ENCODE peak calls at places on chromosomes 3 and 15, in ten cellular contexts. Q, K, U, R, E, A, B, D, Z and N are unnamed samples.

GRCh38 chr3:192802957-192803899 is 75.9 kb upstream of the FGF12 start:
- DNase-seq in R (no peak), B (peak), U (no peak), A (no peak), Q (peak), Z (no peak), D (no peak), E (peak), K (no peak), N (peak)

GRCh38 chr3:94234177-94234788 is 171.4 kb downstream of the NSUN3 start:
- DNase-seq in E (peak), D (no peak), K (peak), Q (peak), Z (no peak), U (no peak), B (peak), R (peak), A (no peak), N (peak)

GRCh38 chr3:46986782-46987484 is 7.5 kb downstream of the NBEAL2 start:
- DNase-seq in B (peak), E (no peak), K (no peak), U (no peak), D (peak), Z (no peak), A (no peak), R (no peak), Q (no peak), N (no peak)

GRCh38 chr15:92861742-92862141 is 38.4 kb upstream of the CHD2 start:
- DNase-seq in Q (no peak), U (no peak), D (no peak), A (no peak), E (no peak), Z (no peak), B (no peak), R (no peak), K (no peak), N (no peak)

GRCh38 chr15:87021771-87022170 is 942.1 kb downstream of the AGBL1 start:
- DNase-seq in D (no peak), Q (no peak), E (no peak), Z (no peak), R (no peak), U (no peak), A (no peak), B (no peak), K (no peak), N (no peak)

GRCh38 chr3:47984089-47984759 is 32.0 kb downstream of the MAP4 start:
- DNase-seq in A (no peak), R (peak), E (no peak), K (no peak), Q (peak), B (no peak), Z (no peak), D (no peak), U (no peak), N (no peak)

GRCh38 chr15:64105113-64105704 is 9.4 kb downstream of the SNX1 start:
- DNase-seq in Z (no peak), R (peak), B (peak), Q (peak), K (no peak), U (no peak), D (no peak), A (no peak), E (peak), N (no peak)

GRCh38 chr15:70451861-70452653 is 311.3 kb downstream of the UACA start:
- DNase-seq in B (peak), D (no peak), U (no peak), Q (no peak), E (no peak), R (no peak), Z (peak), K (peak), A (no peak), N (peak)

GRCh38 chr3:174116421-174116820 is 718.9 kb downstream of the NLGN1 start:
- DNase-seq in U (no peak), R (no peak), Q (peak), K (no peak), D (no peak), E (no peak), A (no peak), B (no peak), Z (no peak), N (no peak)

GRCh38 chr15:63094495-63094931 is 27.1 kb upstream of the LACTB start:
- DNase-seq in D (no peak), B (no peak), Z (no peak), R (peak), E (no peak), U (no peak), Q (peak), A (no peak), K (no peak), N (no peak)

GRCh38 chr3:72636947-72637647 is 211.1 kb downstream of the SHQ1 start:
- DNase-seq in Z (no peak), D (no peak), K (no peak), B (no peak), Q (no peak), R (no peak), U (no peak), E (no peak), A (no peak), N (no peak)

GRCh38 chr3:13484861-13485590 is 4.9 kb downstream of the HDAC11 start:
- DNase-seq in Q (peak), Z (no peak), B (peak), K (no peak), U (no peak), A (no peak), D (peak), E (peak), R (no peak), N (peak)

GRCh38 chr3:177300039-177300833 is 103.0 kb upstream of the TBL1XR1 start:
- DNase-seq in U (no peak), E (peak), D (no peak), B (peak), K (no peak), Z (no peak), A (peak), R (peak), Q (peak), N (no peak)

GRCh38 chr15:52158084-52158765 is 33.0 kb downstream of the GNB5 start:
- DNase-seq in K (no peak), B (no peak), Z (no peak), R (no peak), Q (no peak), A (no peak), U (no peak), D (no peak), E (no peak), N (no peak)

GRCh38 chr3:15578272-15578671 is 23.1 kb downstream of the HACL1 start:
- DNase-seq in A (no peak), R (no peak), K (no peak), B (no peak), E (no peak), Q (no peak), Z (no peak), U (no peak), D (no peak), N (no peak)

GRCh38 chr3:89002166-89002565 is 105.3 kb upstream of the EPHA3 start:
- DNase-seq in Q (peak), B (no peak), R (no peak), Z (no peak), E (no peak), A (no peak), K (no peak), D (no peak), U (no peak), N (no peak)

GRCh38 chr3:52527732-52528595 is 5.7 kb downstream of the NT5DC2 start:
- DNase-seq in R (no peak), Q (no peak), A (no peak), U (no peak), K (peak), D (peak), E (no peak), B (no peak), Z (no peak), N (peak)

GRCh38 chr3:172448661-172449467 is 608 bp upstream of the GHSR start:
- DNase-seq in Z (no peak), Q (no peak), B (no peak), U (no peak), R (no peak), K (peak), E (no peak), D (peak), A (no peak), N (peak)

GRCh38 chr3:13665582-13666226 is 116.8 kb downstream of the FBLN2 start:
- DNase-seq in U (no peak), B (no peak), Q (no peak), E (no peak), R (no peak), D (no peak), A (no peak), Z (no peak), K (no peak), N (no peak)

GRCh38 chr15:58472821-58473581 is 41.2 kb downstream of the LIPC start:
- DNase-seq in E (peak), U (peak), B (no peak), A (peak), Q (peak), D (no peak), R (no peak), K (peak), Z (peak), N (no peak)

GRCh38 chr3:176939022-176939817 is 258.1 kb downstream of the TBL1XR1 start:
- DNase-seq in A (no peak), Z (peak), D (no peak), K (peak), E (peak), R (peak), U (peak), Q (peak), B (peak), N (peak)

GRCh38 chr15:86317379-86317745 is 237.7 kb downstream of the AGBL1 start:
- DNase-seq in K (no peak), E (no peak), D (no peak), Q (no peak), A (no peak), R (no peak), Z (no peak), U (no peak), B (no peak), N (no peak)

GRCh38 chr3:178140491-178140890 is 395.7 kb upstream of the KCNMB2 start:
- DNase-seq in K (no peak), Q (peak), Z (no peak), D (no peak), B (no peak), U (no peak), E (no peak), R (peak), A (no peak), N (no peak)